ENCODE peak calls at places on chromosomes 13 and 19, in nine cellular contexts. Q, F, P, R, B, M, O, E and Y are unnamed samples.

GRCh38 chr13:36850790-36851438 is 31.9 kb downstream of the RFXAP start:
- DNase-seq in E (no peak), R (no peak), B (no peak), P (no peak), Q (peak), F (no peak), M (no peak), O (no peak), Y (peak)

GRCh38 chr19:1252818-1253513 is 4.6 kb downstream of the MIDN start:
- DNase-seq in R (peak), B (peak), O (peak), F (peak), M (peak), E (peak), P (peak), Q (peak), Y (no peak)

GRCh38 chr13:50001287-50001686 is 4.4 kb downstream of the TRIM13 start:
- DNase-seq in F (no peak), E (no peak), B (no peak), M (no peak), R (no peak), P (no peak), Q (no peak), O (no peak), Y (no peak)

GRCh38 chr13:109918179-109918651 is 131.8 kb upstream of the IRS2 start:
- DNase-seq in R (no peak), E (no peak), F (no peak), M (no peak), B (no peak), P (peak), O (no peak), Q (no peak), Y (no peak)

GRCh38 chr13:29648760-29649159 is 53.3 kb upstream of the SLC7A1 start:
- DNase-seq in F (no peak), O (no peak), R (no peak), M (no peak), P (no peak), Q (no peak), B (no peak), E (no peak), Y (no peak)

GRCh38 chr13:104318121-104318520 is 1251.9 kb upstream of the SLC10A2 start:
- DNase-seq in E (no peak), F (peak), Q (peak), R (no peak), B (no peak), M (no peak), P (peak), O (no peak), Y (peak)

GRCh38 chr13:101673360-101674105 is 221.1 kb downstream of the ITGBL1 start:
- DNase-seq in B (no peak), R (no peak), O (no peak), P (no peak), Q (no peak), F (no peak), E (no peak), M (no peak), Y (no peak)

GRCh38 chr13:114313061-114313860 is 1.0 kb upstream of the CHAMP1 start:
- DNase-seq in M (no peak), B (no peak), P (no peak), E (no peak), O (peak), R (no peak), F (no peak), Q (no peak), Y (no peak)

GRCh38 chr13:77919351-77920294 is 992 bp upstream of the EDNRB start:
- DNase-seq in P (peak), M (no peak), Q (peak), B (peak), R (peak), E (peak), F (peak), O (peak), Y (peak)

GRCh38 chr13:44013666-44014291 is 134.1 kb downstream of the LACC1 start:
- DNase-seq in O (no peak), R (no peak), Q (peak), P (peak), F (peak), B (no peak), E (no peak), M (peak), Y (no peak)

GRCh38 chr13:106336663-106337062 is 198.8 kb downstream of the EFNB2 start:
- DNase-seq in B (no peak), E (no peak), P (no peak), Q (no peak), R (no peak), M (no peak), F (no peak), O (no peak), Y (no peak)

GRCh38 chr19:30228113-30228725 is 144.0 kb upstream of the ZNF536 start:
- DNase-seq in R (no peak), P (no peak), E (no peak), M (no peak), O (no peak), F (no peak), B (no peak), Q (no peak), Y (peak)

GRCh38 chr19:43564800-43565199 is 10.5 kb downstream of the XRCC1 start:
- DNase-seq in Q (no peak), R (no peak), F (no peak), O (no peak), P (peak), M (no peak), B (no peak), E (no peak), Y (no peak)

GRCh38 chr19:12948597-12949362 is 3.1 kb downstream of the RAD23A start:
- DNase-seq in B (no peak), O (no peak), R (no peak), Q (no peak), E (no peak), P (no peak), F (no peak), M (no peak), Y (no peak)

GRCh38 chr13:95784891-95785290 is 108.0 kb downstream of the DNAJC3 start:
- DNase-seq in M (no peak), P (peak), F (peak), E (no peak), O (no peak), B (no peak), R (no peak), Q (peak), Y (no peak)

GRCh38 chr13:78602561-78603239 is 652 bp downstream of the POU4F1 start:
- DNase-seq in B (no peak), E (no peak), Q (no peak), F (no peak), M (no peak), R (no peak), O (no peak), P (no peak), Y (no peak)

GRCh38 chr13:32726374-32727037 is 140.3 kb downstream of the PDS5B start:
- DNase-seq in Q (peak), P (no peak), M (no peak), O (no peak), B (no peak), E (no peak), R (no peak), F (no peak), Y (no peak)

GRCh38 chr13:109156181-109156935 is 526.9 kb downstream of the MYO16 start:
- DNase-seq in Q (peak), P (peak), B (peak), E (no peak), O (no peak), R (peak), F (peak), M (peak), Y (no peak)

GRCh38 chr13:72864142-72865035 is 82.5 kb downstream of the PIBF1 start:
- DNase-seq in M (peak), P (peak), F (peak), E (no peak), R (no peak), Q (no peak), B (no peak), O (no peak), Y (no peak)

GRCh38 chr13:50080158-50080855 is 65.1 kb downstream of the KCNRG start:
- DNase-seq in P (peak), B (no peak), Q (peak), M (no peak), O (peak), F (peak), E (no peak), R (no peak), Y (peak)

GRCh38 chr13:35179494-35179893 is 237.4 kb downstream of the NBEA start:
- DNase-seq in O (no peak), M (no peak), R (no peak), E (no peak), P (peak), Q (peak), F (no peak), B (no peak), Y (no peak)

GRCh38 chr19:4557971-4558941 is 1.2 kb downstream of the SEMA6B start:
- DNase-seq in B (no peak), F (no peak), E (no peak), R (no peak), O (peak), P (peak), Q (peak), M (no peak), Y (no peak)

GRCh38 chr13:42215578-42216421 is 56.2 kb upstream of the AKAP11 start:
- DNase-seq in O (no peak), R (no peak), B (no peak), E (no peak), F (peak), P (peak), M (no peak), Q (peak), Y (peak)

GRCh38 chr19:21483589-21484170 is 21.7 kb upstream of the ZNF429 start:
- DNase-seq in M (no peak), P (peak), Q (peak), E (peak), B (peak), F (no peak), O (peak), R (peak), Y (peak)

GRCh38 chr19:9913237-9914000 is 22.9 kb downstream of the OLFM2 start:
- DNase-seq in R (peak), E (no peak), M (no peak), Q (no peak), O (peak), F (no peak), B (no peak), P (no peak), Y (peak)

GRCh38 chr19:54464624-54465266 is 1.2 kb upstream of the LENG9 start:
- DNase-seq in B (peak), Q (peak), R (peak), M (no peak), O (peak), P (peak), E (peak), F (peak), Y (peak)

DNA sequence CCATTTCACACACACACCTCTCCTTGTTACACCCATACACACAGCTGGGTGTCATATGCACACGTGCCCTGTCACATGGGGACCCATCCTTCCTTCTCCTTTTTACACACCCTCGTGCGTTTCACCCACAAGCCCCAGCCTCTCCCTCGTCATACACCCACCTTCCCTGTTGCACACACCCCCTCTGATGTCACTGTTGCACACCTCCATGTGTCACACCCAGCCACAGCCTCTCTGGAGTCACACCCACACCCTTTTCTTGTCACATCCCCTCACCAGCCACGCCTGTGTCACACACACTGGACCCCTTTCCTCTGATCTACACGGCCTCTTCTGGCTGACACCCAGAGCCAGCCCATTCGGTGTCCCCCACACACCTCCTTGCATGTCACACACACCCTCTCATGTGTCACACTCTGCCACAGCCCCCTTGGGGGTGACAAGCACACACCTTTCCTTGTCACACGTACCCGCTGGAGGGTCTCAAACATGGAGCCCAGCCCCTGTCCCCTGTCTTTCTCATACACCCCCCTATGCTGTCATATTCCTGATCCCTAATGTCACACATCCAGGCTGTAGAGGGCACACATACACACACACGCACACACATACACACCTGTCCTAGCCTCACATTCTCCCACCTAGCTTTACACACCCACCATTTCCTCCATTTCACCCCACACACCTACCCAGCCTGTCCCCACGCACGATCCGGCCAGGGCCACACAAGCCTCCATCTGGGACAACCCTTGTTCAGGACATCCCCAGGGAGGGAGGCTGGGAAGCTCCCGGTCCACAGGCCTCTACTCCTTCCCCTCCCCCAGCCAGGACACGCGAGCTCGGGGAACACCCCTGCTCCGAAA is 1.4 kb downstream of the NOVA2 start:
- DNase-seq in B (no peak), P (no peak), M (no peak), Q (no peak), O (no peak), E (no peak), F (no peak), R (peak), Y (peak)
- H3K4me3 ChIP-seq in B (peak), P (peak), M (no peak), Q (peak), O (no peak), E (peak), F (peak), R (peak), Y (peak)

GRCh38 chr19:55641376-55642152 is 762 bp downstream of the ZNF580 start:
- DNase-seq in F (no peak), E (no peak), Q (peak), O (no peak), P (peak), M (no peak), B (no peak), R (no peak), Y (no peak)

GRCh38 chr19:55638864-55639359 is 1.9 kb upstream of the ZNF580 start:
- DNase-seq in M (no peak), O (peak), Q (peak), F (no peak), R (no peak), B (peak), E (no peak), P (peak), Y (peak)

GRCh38 chr19:55640577-55641375 is at the start of gene ZNF580:
- DNase-seq in B (peak), P (peak), O (peak), M (no peak), F (peak), R (peak), E (peak), Q (peak), Y (peak)

GRCh38 chr19:55642153-55643002 is 1.1 kb upstream of the ZNF581 start:
- DNase-seq in R (no peak), P (peak), E (no peak), B (peak), O (peak), M (no peak), Q (peak), F (no peak), Y (no peak)

GRCh38 chr19:55640043-55640576 is 692 bp upstream of the ZNF580 start:
- DNase-seq in R (peak), M (no peak), O (peak), P (peak), Q (peak), F (peak), E (peak), B (peak), Y (no peak)
- TF ChIP-seq CTCF in R (peak), M (peak), O (peak), P (peak), Q (peak), F (peak), E (peak), B (peak), Y (peak)

GRCh38 chr19:46946090-46946489 is 73.5 kb upstream of the NPAS1 start:
- DNase-seq in M (no peak), B (no peak), Q (no peak), R (no peak), F (no peak), O (no peak), E (no peak), P (no peak), Y (no peak)

GRCh38 chr19:46945668-46946067 is 74.0 kb upstream of the NPAS1 start:
- DNase-seq in O (no peak), R (no peak), F (no peak), M (no peak), Q (peak), E (no peak), P (peak), B (no peak), Y (no peak)

GRCh38 chr19:46946611-46947238 is 72.9 kb upstream of the NPAS1 start:
- DNase-seq in F (no peak), E (no peak), M (no peak), P (no peak), R (no peak), O (no peak), B (no peak), Q (no peak), Y (no peak)

GRCh38 chr19:46944123-46944718 is 75.4 kb upstream of the NPAS1 start:
- DNase-seq in P (no peak), M (no peak), E (no peak), F (no peak), B (no peak), R (no peak), Q (no peak), O (no peak), Y (no peak)

DNA sequence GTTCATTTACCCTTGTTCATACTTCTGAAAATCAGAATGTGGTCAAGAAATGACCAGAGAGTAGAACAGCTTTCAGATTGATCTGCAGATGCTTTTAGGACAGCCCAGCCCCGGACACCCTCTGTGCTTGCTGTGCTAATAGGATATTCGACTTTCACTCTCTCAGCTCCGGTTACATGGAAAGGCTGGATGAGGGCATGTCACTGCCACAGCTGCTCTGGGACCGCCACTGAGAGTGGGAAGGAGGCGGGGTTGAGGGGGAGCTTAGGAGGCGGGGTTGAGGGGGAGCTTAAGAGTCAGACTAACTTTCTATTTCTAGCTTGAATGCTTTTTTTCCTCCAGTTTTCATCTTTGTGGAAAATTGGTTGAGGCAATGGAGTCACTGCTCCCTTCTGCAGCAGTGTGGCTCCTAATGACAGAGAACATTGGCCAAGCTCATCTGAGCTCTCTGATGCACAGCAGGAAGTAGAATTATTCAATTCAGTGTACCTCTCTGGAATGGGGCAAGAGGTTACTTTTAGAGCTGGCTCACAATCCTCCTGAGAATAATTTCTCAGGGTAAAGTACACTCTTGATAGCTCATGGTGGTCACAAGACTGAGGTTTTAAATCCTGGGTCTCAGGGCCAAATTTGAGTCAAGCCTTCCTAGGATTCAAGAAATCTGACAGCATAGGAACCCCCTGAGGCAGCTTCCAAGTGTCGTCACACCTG is 74.6 kb upstream of the NPAS1 start:
- DNase-seq in F (peak), M (no peak), E (peak), P (peak), B (peak), O (peak), R (peak), Q (peak), Y (peak)
- H3K4me3 ChIP-seq in F (no peak), M (no peak), E (no peak), P (no peak), B (peak), O (no peak), R (peak), Q (no peak), Y (no peak)

GRCh38 chr13:98411617-98412310 is 165.1 kb downstream of the STK24 start:
- DNase-seq in B (no peak), E (peak), R (peak), F (no peak), P (no peak), M (no peak), O (no peak), Q (peak), Y (no peak)

GRCh38 chr13:98415326-98416070 is 161.4 kb downstream of the STK24 start:
- DNase-seq in P (no peak), B (no peak), Q (no peak), O (no peak), R (no peak), E (no peak), F (no peak), M (no peak), Y (no peak)

GRCh38 chr13:98411013-98411412 is 165.9 kb downstream of the STK24 start:
- DNase-seq in B (no peak), Q (no peak), R (no peak), M (no peak), E (no peak), O (no peak), P (no peak), F (no peak), Y (no peak)

GRCh38 chr13:98416408-98416807 is 160.5 kb downstream of the STK24 start:
- DNase-seq in R (no peak), F (no peak), O (no peak), P (no peak), B (no peak), Q (no peak), M (no peak), E (peak), Y (no peak)

DNA sequence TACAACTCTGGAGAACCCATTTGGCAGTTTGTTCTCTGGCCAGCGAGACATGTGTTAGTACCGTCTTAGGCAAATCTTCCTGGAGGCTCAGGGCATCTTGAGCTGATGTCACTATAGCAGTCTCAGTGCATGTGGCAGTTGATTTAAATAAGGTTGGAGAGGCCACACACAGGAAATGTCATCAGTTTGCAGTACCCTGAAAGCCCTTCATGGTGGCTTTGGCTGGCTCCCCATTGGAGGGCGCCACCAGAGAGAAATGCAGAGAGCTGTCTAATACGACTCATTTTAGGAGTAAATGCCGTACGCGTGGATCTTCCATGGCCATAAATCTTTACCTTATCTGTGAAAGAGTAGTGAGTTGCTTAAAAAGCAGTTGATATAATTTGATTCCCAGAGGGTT is 163.1 kb downstream of the STK24 start:
- DNase-seq in M (no peak), P (no peak), O (no peak), E (no peak), B (no peak), Q (no peak), R (no peak), F (no peak), Y (no peak)
- TF ChIP-seq CTCF in M (no peak), P (no peak), O (no peak), E (no peak), B (no peak), Q (no peak), R (no peak), F (no peak), Y (peak)